ENCODE peak calls at places on chromosomes 16 and 17, in five cellular contexts. X, N, B, W and K are unnamed samples.

GRCh38 chr16:1791943-1792812 is 1.3 kb downstream of the IGFALS start:
- DNase-seq in X (no peak), N (no peak), B (no peak), W (no peak), K (no peak)

GRCh38 chr17:3738562-3739295 is 15.0 kb downstream of the HASPIN start:
- DNase-seq in X (no peak), N (no peak), B (peak), W (no peak), K (peak)

GRCh38 chr16:88524274-88524972 is 45.8 kb upstream of the ZC3H18 start:
- DNase-seq in X (no peak), N (no peak), B (no peak), W (no peak), K (no peak)

GRCh38 chr17:50169121-50169764 is 3.4 kb downstream of the SGCA start:
- DNase-seq in X (peak), N (no peak), B (peak), W (peak), K (no peak)

GRCh38 chr16:49332589-49333267 is 40.9 kb upstream of the C16orf78 start:
- DNase-seq in X (no peak), N (no peak), B (no peak), W (no peak), K (no peak)

GRCh38 chr17:50482110-50482509 is 3.5 kb downstream of the RSAD1 start:
- DNase-seq in X (no peak), N (no peak), B (no peak), W (no peak), K (no peak)

GRCh38 chr17:81416612-81417011 is 21.4 kb downstream of the BAHCC1 start:
- DNase-seq in X (no peak), N (no peak), B (no peak), W (no peak), K (no peak)

GRCh38 chr16:56932588-56933265 is 785 bp downstream of the HERPUD1 start:
- DNase-seq in X (peak), N (no peak), B (peak), W (peak), K (peak)

GRCh38 chr17:31320791-31321190 is 631 bp downstream of the EVI2A start:
- DNase-seq in X (no peak), N (no peak), B (no peak), W (peak), K (no peak)

GRCh38 chr17:60557805-60558204 is 31.8 kb upstream of the APPBP2 start:
- DNase-seq in X (peak), N (no peak), B (peak), W (no peak), K (no peak)

GRCh38 chr16:56903866-56904265 is 28.1 kb upstream of the HERPUD1 start:
- DNase-seq in X (no peak), N (no peak), B (no peak), W (no peak), K (no peak)

GRCh38 chr17:7403043-7403901 is 625 bp downstream of the TMEM256 start:
- DNase-seq in X (peak), N (no peak), B (peak), W (peak), K (no peak)
- TF ChIP-seq POLR2AphosphoS5 in X (no peak), N (no peak), B (no peak), W (no peak), K (no peak)

DNA sequence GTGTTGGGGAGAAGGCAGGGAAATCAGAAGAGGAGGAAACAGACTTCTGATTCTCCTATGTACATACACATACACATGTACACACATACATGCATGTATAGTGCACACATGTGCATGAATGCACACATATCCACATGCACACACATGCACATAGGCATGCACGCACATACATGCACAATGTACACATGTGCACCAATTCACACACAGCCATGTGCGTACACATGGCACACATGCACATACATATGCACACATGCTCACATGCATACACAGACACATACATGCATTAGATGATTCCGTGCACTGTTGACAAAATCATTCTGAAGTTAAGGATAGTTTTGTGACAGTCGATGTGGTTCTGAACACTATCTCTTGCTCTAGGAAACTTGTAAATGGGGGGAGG is 214.0 kb upstream of the CDH13 start:
- DNase-seq in X (no peak), N (no peak), B (no peak), W (no peak), K (no peak)
- TF ChIP-seq CTCF in X (no peak), N (no peak), B (no peak), W (no peak), K (no peak)

GRCh38 chr17:79955961-79956735 is 79.5 kb downstream of the TBC1D16 start:
- DNase-seq in X (no peak), N (no peak), B (no peak), W (peak), K (no peak)

GRCh38 chr17:79965806-79966205 is 69.9 kb downstream of the TBC1D16 start:
- DNase-seq in X (no peak), N (no peak), B (no peak), W (no peak), K (peak)

GRCh38 chr17:79956853-79957252 is 78.8 kb downstream of the TBC1D16 start:
- DNase-seq in X (no peak), N (no peak), B (no peak), W (peak), K (no peak)

GRCh38 chr17:79959042-79959441 is 76.6 kb downstream of the TBC1D16 start:
- DNase-seq in X (no peak), N (no peak), B (no peak), W (no peak), K (no peak)

DNA sequence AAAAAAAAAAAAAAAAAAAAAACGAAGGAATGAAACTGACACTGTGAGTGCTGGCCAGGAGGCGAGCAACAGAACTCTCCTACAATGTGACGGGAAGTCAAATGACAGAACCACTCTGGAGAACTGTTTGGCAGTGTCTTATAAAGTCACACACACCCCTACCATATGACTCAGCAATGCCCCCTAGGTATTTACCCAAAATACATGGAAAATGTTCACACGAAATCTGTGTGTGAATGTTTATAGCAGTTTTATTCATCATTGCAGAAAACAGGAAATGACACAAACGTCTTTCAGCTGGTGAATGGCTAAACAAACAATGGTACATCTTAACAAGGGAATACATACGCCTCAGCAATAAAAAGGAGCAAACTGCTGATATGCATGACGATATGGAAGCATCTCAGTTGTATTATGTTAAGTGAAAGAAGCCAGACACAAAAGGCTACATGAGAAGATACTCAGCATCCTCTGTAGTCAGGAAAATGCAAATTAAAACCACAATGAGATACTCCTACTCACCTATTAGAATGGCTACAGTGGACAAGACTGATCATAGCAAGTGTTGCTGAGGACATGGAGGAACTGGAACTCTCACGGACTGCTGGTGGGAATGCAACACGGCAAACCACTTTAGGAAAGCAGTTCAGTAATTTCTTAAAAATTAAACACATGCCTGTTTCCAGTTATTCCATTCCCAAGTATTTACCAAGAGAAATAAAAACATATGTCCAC is 74.7 kb downstream of the TBC1D16 start:
- DNase-seq in X (no peak), N (no peak), B (no peak), W (no peak), K (no peak)
- TF ChIP-seq POLR2AphosphoS5 in X (no peak), N (no peak), B (no peak), W (no peak), K (no peak)

DNA sequence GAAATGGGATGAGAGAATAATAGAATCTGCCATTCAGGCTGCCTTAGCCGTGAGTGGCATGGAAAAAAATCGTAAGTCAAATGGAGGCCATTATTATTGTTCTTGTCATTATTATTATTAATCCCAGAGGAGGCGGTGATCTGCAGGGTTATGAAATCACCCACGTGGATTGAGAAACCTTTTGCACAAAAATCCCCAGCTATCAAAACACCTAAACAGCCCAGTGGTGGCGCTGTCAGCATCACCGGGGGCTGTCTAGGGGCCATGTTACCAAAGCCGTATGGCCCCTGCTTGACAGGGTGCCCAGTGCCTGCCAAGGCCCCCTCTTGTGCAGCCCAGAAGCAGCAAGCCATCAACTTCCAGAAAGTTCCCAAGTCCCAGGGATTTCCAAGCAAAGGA is 25.2 kb downstream of the CNGB1 start:
- DNase-seq in X (peak), N (no peak), B (peak), W (no peak), K (no peak)
- TF ChIP-seq CTCF in X (peak), N (peak), B (peak), W (no peak), K (no peak)

DNA sequence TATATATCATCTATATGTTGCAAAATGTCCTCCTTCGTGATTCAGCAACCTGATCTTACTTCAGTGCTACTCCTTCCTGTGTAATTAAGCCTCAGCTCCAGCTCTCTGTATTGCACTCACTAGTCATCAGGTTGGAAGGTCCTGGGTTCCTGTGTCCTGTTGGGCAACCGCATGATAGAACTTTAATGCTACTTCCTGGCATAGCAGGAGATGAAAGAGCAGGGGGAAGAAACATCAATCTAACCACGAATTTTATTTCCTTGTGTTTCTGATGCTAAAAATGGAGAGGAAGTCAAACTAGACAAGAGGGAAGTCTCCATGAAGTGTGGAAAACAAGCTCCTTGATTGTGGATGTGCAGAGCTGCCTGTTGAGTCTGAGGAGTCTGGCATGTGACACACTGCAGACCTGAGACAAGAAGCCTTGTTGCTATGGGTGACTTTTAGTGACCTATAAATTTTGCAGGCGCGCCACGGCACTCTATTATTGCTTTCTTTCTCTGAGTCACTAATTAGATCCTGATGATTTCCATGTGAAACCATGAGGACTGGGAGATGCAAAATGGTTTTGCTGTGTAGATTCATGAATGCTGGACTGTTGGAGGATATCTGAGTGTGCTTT is 25.6 kb downstream of the IGSF6 start:
- DNase-seq in X (peak), N (no peak), B (no peak), W (peak), K (no peak)
- TF ChIP-seq POLR2AphosphoS5 in X (no peak), N (no peak), B (no peak), W (peak), K (no peak)

DNA sequence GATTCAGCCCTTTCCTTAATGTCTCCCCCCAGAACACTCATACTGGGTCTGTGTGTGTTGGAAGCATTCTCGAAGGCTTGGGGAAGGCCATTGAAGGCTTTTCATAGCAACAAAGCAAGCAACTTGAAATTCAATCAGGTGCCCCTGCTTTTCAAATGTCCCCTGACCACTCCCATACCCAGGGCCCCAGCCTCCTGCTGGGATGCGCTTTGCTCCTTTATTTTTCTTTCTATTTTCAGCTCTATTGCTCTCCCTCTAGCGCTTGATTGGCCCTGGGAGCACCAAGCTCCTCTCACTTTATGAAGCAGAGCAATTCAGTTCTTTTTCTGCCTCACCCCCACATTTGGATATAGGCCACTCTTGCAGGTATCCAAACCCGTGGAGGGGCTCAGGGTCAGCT is 92.0 kb downstream of the WSCD1 start:
- DNase-seq in X (no peak), N (peak), B (peak), W (no peak), K (no peak)
- TF ChIP-seq CTCF in X (no peak), N (no peak), B (no peak), W (no peak), K (no peak)